ENCODE peak calls at places on chromosomes 6 and 20, in four cellular contexts. One of them, this sample, is unnamed.

GRCh38 chr6:99011151-99011550 is 63.4 kb upstream of the FBXL4 start:
- DNase-seq in IMR-90: no peak
- DNase-seq in transverse colon: no peak
- DNase-seq in uterus: no peak
- DNase-seq in this sample: no peak

GRCh38 chr6:139738801-139739490 is 364.5 kb upstream of the CITED2 start:
- DNase-seq in uterus: no peak
- DNase-seq in IMR-90: no peak
- DNase-seq in transverse colon: no peak
- DNase-seq in this sample: no peak

GRCh38 chr20:17666491-17666890 is 15.6 kb downstream of the RRBP1 start:
- DNase-seq in transverse colon: no peak
- DNase-seq in uterus: no peak
- DNase-seq in IMR-90: peak
- DNase-seq in this sample: no peak

GRCh38 chr6:21582651-21583050 is 10.9 kb upstream of the SOX4 start:
- DNase-seq in transverse colon: no peak
- DNase-seq in IMR-90: peak
- DNase-seq in uterus: no peak
- DNase-seq in this sample: no peak

GRCh38 chr20:18314786-18315406 is 26.6 kb downstream of the ZNF133 start:
- DNase-seq in uterus: no peak
- DNase-seq in transverse colon: no peak
- DNase-seq in IMR-90: peak
- DNase-seq in this sample: no peak

GRCh38 chr6:127518212-127518709 is 874 bp downstream of the MTCL3 start:
- DNase-seq in transverse colon: no peak
- DNase-seq in IMR-90: no peak
- DNase-seq in uterus: no peak
- DNase-seq in this sample: no peak

GRCh38 chr6:113645576-113645970 is 211.6 kb upstream of the MARCKS start:
- DNase-seq in uterus: peak
- DNase-seq in IMR-90: peak
- DNase-seq in transverse colon: peak
- DNase-seq in this sample: no peak

GRCh38 chr6:163405412-163406309 is 8.9 kb upstream of the QKI start:
- DNase-seq in uterus: peak
- DNase-seq in IMR-90: no peak
- DNase-seq in transverse colon: peak
- DNase-seq in this sample: no peak

GRCh38 chr6:107607109-107607508 is 117.2 kb downstream of the SOBP start:
- DNase-seq in IMR-90: no peak
- DNase-seq in uterus: peak
- DNase-seq in transverse colon: no peak
- DNase-seq in this sample: no peak

GRCh38 chr6:7644394-7644793 is 54.4 kb downstream of the SNRNP48 start:
- DNase-seq in transverse colon: peak
- DNase-seq in uterus: no peak
- DNase-seq in IMR-90: no peak
- DNase-seq in this sample: no peak

GRCh38 chr6:48912503-48912902 is 550.5 kb downstream of the MMUT start:
- DNase-seq in IMR-90: no peak
- DNase-seq in uterus: no peak
- DNase-seq in transverse colon: no peak
- DNase-seq in this sample: no peak

GRCh38 chr6:144547409-144547808 is 262.3 kb downstream of the UTRN start:
- DNase-seq in uterus: no peak
- DNase-seq in IMR-90: peak
- DNase-seq in transverse colon: no peak
- DNase-seq in this sample: no peak

GRCh38 chr6:168983925-168984324 is 269.7 kb downstream of the THBS2 start:
- DNase-seq in IMR-90: no peak
- DNase-seq in transverse colon: no peak
- DNase-seq in uterus: no peak
- DNase-seq in this sample: no peak

GRCh38 chr6:136077834-136078576 is 172.1 kb downstream of the MTFR2 start:
- DNase-seq in IMR-90: peak
- DNase-seq in transverse colon: no peak
- DNase-seq in uterus: no peak
- DNase-seq in this sample: no peak

GRCh38 chr20:44287272-44288097 is 23.5 kb downstream of the FITM2 start:
- DNase-seq in IMR-90: no peak
- DNase-seq in transverse colon: peak
- DNase-seq in uterus: no peak
- DNase-seq in this sample: no peak

GRCh38 chr6:164063346-164063745 is 648.8 kb downstream of the QKI start:
- DNase-seq in uterus: no peak
- DNase-seq in transverse colon: no peak
- DNase-seq in IMR-90: no peak
- DNase-seq in this sample: no peak

GRCh38 chr6:136788069-136788902 is 4.0 kb downstream of the MAP3K5 start:
- DNase-seq in transverse colon: no peak
- DNase-seq in IMR-90: peak
- DNase-seq in uterus: no peak
- DNase-seq in this sample: no peak

GRCh38 chr6:20211037-20211940 is 980 bp downstream of the MBOAT1 start:
- DNase-seq in IMR-90: peak
- DNase-seq in transverse colon: peak
- DNase-seq in uterus: no peak
- DNase-seq in this sample: peak

GRCh38 chr6:153595903-153596302 is 443.1 kb upstream of the OPRM1 start:
- DNase-seq in uterus: no peak
- DNase-seq in transverse colon: no peak
- DNase-seq in IMR-90: no peak
- DNase-seq in this sample: no peak

GRCh38 chr6:72552938-72553337 is 68.9 kb upstream of the KCNQ5 start:
- DNase-seq in uterus: no peak
- DNase-seq in IMR-90: peak
- DNase-seq in transverse colon: no peak
- DNase-seq in this sample: no peak

GRCh38 chr6:12614468-12614867 is 102.1 kb upstream of the PHACTR1 start:
- DNase-seq in transverse colon: no peak
- DNase-seq in uterus: no peak
- DNase-seq in IMR-90: peak
- DNase-seq in this sample: no peak

GRCh38 chr6:42049116-42049809 is 1.1 kb upstream of the TAF8 start:
- DNase-seq in uterus: peak
- DNase-seq in transverse colon: no peak
- DNase-seq in IMR-90: no peak
- DNase-seq in this sample: no peak

GRCh38 chr20:36613974-36614373 is 8.4 kb downstream of the RAB5IF start:
- DNase-seq in uterus: no peak
- DNase-seq in IMR-90: no peak
- DNase-seq in transverse colon: peak
- DNase-seq in this sample: peak

GRCh38 chr20:63472159-63472811 is at the start of gene KCNQ2:
- DNase-seq in transverse colon: no peak
- DNase-seq in IMR-90: no peak
- DNase-seq in uterus: no peak
- DNase-seq in this sample: no peak

GRCh38 chr20:51639206-51639832 is 96.8 kb upstream of the NFATC2 start:
- DNase-seq in IMR-90: peak
- DNase-seq in uterus: peak
- DNase-seq in transverse colon: peak
- DNase-seq in this sample: peak

GRCh38 chr6:53581161-53581560 is 36.3 kb upstream of the GCLC start:
- DNase-seq in transverse colon: no peak
- DNase-seq in uterus: peak
- DNase-seq in IMR-90: peak
- DNase-seq in this sample: no peak

GRCh38 chr6:88760091-88760490 is 203.3 kb downstream of the RNGTT start:
- DNase-seq in transverse colon: no peak
- DNase-seq in IMR-90: no peak
- DNase-seq in uterus: no peak
- DNase-seq in this sample: no peak

GRCh38 chr20:63067266-63067635 is 60.5 kb upstream of the BHLHE23 start:
- DNase-seq in IMR-90: no peak
- DNase-seq in transverse colon: no peak
- DNase-seq in uterus: no peak
- DNase-seq in this sample: no peak

GRCh38 chr6:165034271-165034741 is 275.1 kb downstream of the C6orf118 start:
- DNase-seq in IMR-90: no peak
- DNase-seq in transverse colon: no peak
- DNase-seq in uterus: no peak
- DNase-seq in this sample: no peak

GRCh38 chr20:60820918-60821317 is 431.1 kb upstream of the CDH4 start:
- DNase-seq in IMR-90: no peak
- DNase-seq in uterus: no peak
- DNase-seq in transverse colon: no peak
- DNase-seq in this sample: no peak

GRCh38 chr6:37550436-37550835 is 50.7 kb upstream of the CCDC167 start:
- DNase-seq in uterus: no peak
- DNase-seq in transverse colon: no peak
- DNase-seq in IMR-90: peak
- DNase-seq in this sample: no peak

GRCh38 chr6:145808239-145808638 is 6.4 kb downstream of the FBXO30 start:
- DNase-seq in IMR-90: peak
- DNase-seq in uterus: no peak
- DNase-seq in transverse colon: no peak
- DNase-seq in this sample: no peak

GRCh38 chr20:9035129-9035528 is 33.8 kb upstream of the PLCB4 start:
- DNase-seq in uterus: no peak
- DNase-seq in transverse colon: no peak
- DNase-seq in IMR-90: peak
- DNase-seq in this sample: no peak

GRCh38 chr6:165827190-165827518 is 164.1 kb upstream of the PDE10A start:
- DNase-seq in uterus: no peak
- DNase-seq in IMR-90: no peak
- DNase-seq in transverse colon: no peak
- DNase-seq in this sample: no peak

GRCh38 chr6:167957626-167958025 is 39.8 kb upstream of the KIF25 start:
- DNase-seq in IMR-90: no peak
- DNase-seq in uterus: no peak
- DNase-seq in transverse colon: no peak
- DNase-seq in this sample: no peak

GRCh38 chr6:41670703-41671360 is 32.6 kb downstream of the MDFI start:
- DNase-seq in transverse colon: no peak
- DNase-seq in uterus: no peak
- DNase-seq in IMR-90: no peak
- DNase-seq in this sample: no peak

GRCh38 chr20:64246616-64247311 is 8.8 kb upstream of the PCMTD2 start:
- DNase-seq in transverse colon: no peak
- DNase-seq in uterus: no peak
- DNase-seq in IMR-90: no peak
- DNase-seq in this sample: peak

GRCh38 chr6:35573495-35574110 is 60.9 kb upstream of the TULP1 start:
- DNase-seq in IMR-90: peak
- DNase-seq in transverse colon: no peak
- DNase-seq in uterus: no peak
- DNase-seq in this sample: no peak

GRCh38 chr6:83536034-83536646 is 23.8 kb downstream of the PRSS35 start:
- DNase-seq in transverse colon: peak
- DNase-seq in uterus: no peak
- DNase-seq in IMR-90: peak
- DNase-seq in this sample: no peak
- TF ChIP-seq POLR2A in transverse colon: no peak
- TF ChIP-seq POLR2A in uterus: no peak
- TF ChIP-seq POLR2A in IMR-90: no peak
- TF ChIP-seq POLR2A in this sample: no peak

DNA sequence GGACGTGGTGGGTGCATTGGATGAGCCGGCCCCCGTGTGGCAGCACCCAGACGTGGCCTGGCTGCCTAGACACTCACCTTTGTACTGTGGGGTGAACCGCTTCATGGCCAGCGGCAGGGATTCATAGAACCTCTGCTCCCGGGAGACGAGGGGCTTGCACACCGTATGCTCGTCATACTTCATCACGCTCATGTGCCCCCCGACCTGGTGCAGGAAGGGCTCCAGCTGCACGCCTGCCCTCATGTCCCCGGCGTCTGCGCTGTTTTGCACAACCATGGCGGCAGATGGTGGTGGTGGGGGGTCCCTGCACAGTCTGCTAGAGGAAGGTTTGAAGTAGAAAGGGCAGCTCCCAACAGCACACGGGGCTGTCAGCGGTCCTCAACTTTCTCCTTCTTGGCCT is 11.5 kb downstream of the IP6K3 start:
- DNase-seq in transverse colon: no peak
- DNase-seq in uterus: no peak
- DNase-seq in IMR-90: no peak
- DNase-seq in this sample: no peak
- TF ChIP-seq CTCF in transverse colon: no peak
- TF ChIP-seq CTCF in uterus: no peak
- TF ChIP-seq CTCF in IMR-90: no peak
- TF ChIP-seq CTCF in this sample: no peak

DNA sequence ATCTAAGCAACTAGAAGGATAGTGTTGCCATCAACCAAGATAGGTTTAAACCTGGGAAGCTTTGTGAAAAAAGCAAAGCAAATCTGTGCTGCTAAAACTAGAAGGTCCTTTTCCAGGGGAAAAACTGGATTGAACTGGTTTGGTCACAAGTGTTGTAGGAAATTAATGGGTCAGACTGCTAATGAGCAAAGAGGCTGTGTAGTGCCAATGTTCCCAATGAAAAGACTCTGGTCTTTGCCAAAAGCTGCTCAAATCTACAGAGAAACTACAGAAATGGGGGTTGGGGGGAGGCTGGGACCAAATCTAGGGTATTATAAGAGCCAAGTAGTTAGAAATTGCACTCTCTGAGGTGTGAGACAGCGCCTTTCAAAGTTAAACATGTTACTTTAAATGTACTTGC is 85.0 kb downstream of the PLCG1 start:
- DNase-seq in transverse colon: no peak
- DNase-seq in IMR-90: no peak
- DNase-seq in uterus: no peak
- DNase-seq in this sample: no peak
- H3K27ac ChIP-seq in transverse colon: peak
- H3K27ac ChIP-seq in IMR-90: peak
- H3K27ac ChIP-seq in uterus: no peak
- H3K27ac ChIP-seq in this sample: peak

GRCh38 chr6:33299237-33299944 is 649 bp upstream of the RGL2 start:
- DNase-seq in IMR-90: peak
- DNase-seq in uterus: peak
- DNase-seq in transverse colon: peak
- DNase-seq in this sample: peak
- TF ChIP-seq POLR2A in IMR-90: peak
- TF ChIP-seq POLR2A in uterus: peak
- TF ChIP-seq POLR2A in transverse colon: peak
- TF ChIP-seq POLR2A in this sample: peak

GRCh38 chr6:44150317-44150917 is 8.2 kb upstream of the CAPN11 start:
- DNase-seq in transverse colon: no peak
- DNase-seq in uterus: no peak
- DNase-seq in IMR-90: no peak
- DNase-seq in this sample: no peak

GRCh38 chr6:44154067-44154466 is 4.6 kb upstream of the CAPN11 start:
- DNase-seq in IMR-90: no peak
- DNase-seq in uterus: no peak
- DNase-seq in transverse colon: no peak
- DNase-seq in this sample: no peak

GRCh38 chr6:44151348-44152108 is 7.1 kb upstream of the CAPN11 start:
- DNase-seq in IMR-90: peak
- DNase-seq in transverse colon: peak
- DNase-seq in uterus: peak
- DNase-seq in this sample: peak

GRCh38 chr6:44152533-44152932 is 6.1 kb upstream of the CAPN11 start:
- DNase-seq in transverse colon: no peak
- DNase-seq in uterus: no peak
- DNase-seq in IMR-90: no peak
- DNase-seq in this sample: no peak

GRCh38 chr6:44152109-44152461 is 6.5 kb upstream of the CAPN11 start:
- DNase-seq in transverse colon: no peak
- DNase-seq in IMR-90: no peak
- DNase-seq in uterus: no peak
- DNase-seq in this sample: no peak
- TF ChIP-seq CTCF in transverse colon: no peak
- TF ChIP-seq CTCF in IMR-90: no peak
- TF ChIP-seq CTCF in uterus: no peak
- TF ChIP-seq CTCF in this sample: no peak

This sample was measured in Peyer's patch.